ENCODE peak calls at places on chromosomes 6 and 20, in nine cellular contexts. V is dorsolateral prefrontal cortex; Q is neural progenitor cell; S is IMR-90; H is GM23338; B is heart left ventricle; U is CD4-positive, alpha-beta memory T cell; C is WERI-Rb-1; A is Panc1. P is an unnamed sample. For H3K27me3, the result is how much of the 10 kb centered on the place peaks cover.

GRCh38 chr20:62742979-62743776 is 34.5 kb downstream of the NTSR1 start:
- DNase-seq in V (peak), Q (no peak), S (no peak), B (peak), H (no peak), U (no peak), C (peak), A (no peak), P (no peak)

GRCh38 chr6:170007468-170008240 is 256.2 kb downstream of the ERMARD start:
- DNase-seq in B (no peak), A (no peak), H (no peak), C (peak), Q (peak), U (no peak), V (no peak), S (no peak), P (no peak)

GRCh38 chr6:81148726-81149125 is 603.8 kb downstream of the TENT5A start:
- DNase-seq in Q (no peak), C (no peak), V (no peak), A (no peak), B (no peak), U (no peak), H (no peak), S (no peak), P (no peak)

GRCh38 chr6:71309666-71310065 is 21.1 kb downstream of the OGFRL1 start:
- DNase-seq in C (peak), H (no peak), V (no peak), S (no peak), U (no peak), B (no peak), A (no peak), Q (no peak), P (no peak)

GRCh38 chr20:38649275-38649891 is 47.8 kb downstream of the ARHGAP40 start:
- DNase-seq in U (no peak), B (no peak), A (no peak), C (peak), S (no peak), V (no peak), Q (peak), H (peak), P (no peak)

GRCh38 chr20:4102381-4102780 is 87.0 kb upstream of the RNF24 start:
- DNase-seq in S (peak), A (no peak), Q (no peak), H (no peak), C (no peak), B (no peak), V (no peak), U (no peak), P (no peak)

GRCh38 chr6:13452346-13453171 is 34.8 kb downstream of the GFOD1 start:
- DNase-seq in H (no peak), C (no peak), B (no peak), Q (no peak), U (no peak), V (no peak), S (no peak), A (no peak), P (no peak)

GRCh38 chr20:3560162-3560561 is 89.3 kb downstream of the ATRN start:
- DNase-seq in U (no peak), V (no peak), Q (no peak), B (no peak), H (no peak), C (no peak), A (no peak), S (no peak), P (no peak)

GRCh38 chr6:83354747-83355146 is 76.1 kb downstream of the ME1 start:
- DNase-seq in U (no peak), C (no peak), V (no peak), Q (no peak), B (no peak), A (no peak), S (peak), H (no peak), P (no peak)

GRCh38 chr6:12371641-12372146 is 81.5 kb downstream of the EDN1 start:
- DNase-seq in B (no peak), S (peak), V (no peak), A (no peak), Q (no peak), H (no peak), C (no peak), U (no peak), P (no peak)

GRCh38 chr20:48827880-48828733 is at the start of gene PREX1:
- DNase-seq in C (peak), Q (peak), H (peak), V (peak), A (no peak), U (peak), B (peak), S (peak), P (no peak)

GRCh38 chr20:51513545-51513944 is 29.0 kb downstream of the NFATC2 start:
- DNase-seq in A (no peak), Q (no peak), S (no peak), C (no peak), U (no peak), V (no peak), H (no peak), B (no peak), P (no peak)

GRCh38 chr20:16063876-16064275 is 509.4 kb downstream of the KIF16B start:
- DNase-seq in B (no peak), A (no peak), U (no peak), C (no peak), V (no peak), H (no peak), S (no peak), Q (no peak), P (no peak)

GRCh38 chr20:29689411-29690225 is 1567.8 kb upstream of the DEFB115 start:
- DNase-seq in A (no peak), V (no peak), S (no peak), Q (no peak), C (peak), B (peak), H (no peak), U (no peak), P (no peak)

GRCh38 chr20:41575412-41575811 is 42.8 kb downstream of the CHD6 start:
- DNase-seq in A (no peak), H (no peak), Q (no peak), S (no peak), V (no peak), C (no peak), U (no peak), B (no peak), P (no peak)

GRCh38 chr6:142438898-142439297 is 137.1 kb downstream of the ADGRG6 start:
- DNase-seq in S (no peak), V (no peak), H (no peak), Q (no peak), B (no peak), A (no peak), U (no peak), C (no peak), P (no peak)

GRCh38 chr6:32972353-32973143 is 4.2 kb downstream of the BRD2 start:
- DNase-seq in A (no peak), C (peak), Q (peak), S (no peak), H (peak), U (no peak), B (peak), V (no peak), P (no peak)

GRCh38 chr6:85602100-85602499 is 8.4 kb upstream of the SNX14 start:
- DNase-seq in Q (no peak), C (no peak), S (no peak), V (no peak), U (no peak), B (no peak), A (no peak), H (no peak), P (no peak)

GRCh38 chr6:12608016-12608860 is 108.3 kb upstream of the PHACTR1 start:
- DNase-seq in S (peak), B (no peak), V (no peak), Q (no peak), U (no peak), H (no peak), C (no peak), A (no peak), P (no peak)

GRCh38 chr20:62377615-62378085 is 9.3 kb upstream of the RPS21 start:
- DNase-seq in S (no peak), A (no peak), C (no peak), U (no peak), Q (no peak), H (no peak), V (no peak), B (no peak), P (no peak)

GRCh38 chr20:39795401-39796272 is 833.5 kb downstream of the DHX35 start:
- DNase-seq in S (peak), A (no peak), C (no peak), V (no peak), B (no peak), H (no peak), U (no peak), Q (no peak), P (no peak)

GRCh38 chr20:2956480-2956879 is 83.2 kb downstream of the PTPRA start:
- DNase-seq in H (no peak), U (no peak), Q (no peak), C (no peak), B (no peak), V (no peak), A (no peak), S (no peak), P (no peak)

GRCh38 chr6:166736606-166737005 is 109.6 kb upstream of the RPS6KA2 start:
- DNase-seq in S (peak), A (peak), H (no peak), C (no peak), U (no peak), Q (no peak), V (no peak), B (no peak), P (no peak)

DNA sequence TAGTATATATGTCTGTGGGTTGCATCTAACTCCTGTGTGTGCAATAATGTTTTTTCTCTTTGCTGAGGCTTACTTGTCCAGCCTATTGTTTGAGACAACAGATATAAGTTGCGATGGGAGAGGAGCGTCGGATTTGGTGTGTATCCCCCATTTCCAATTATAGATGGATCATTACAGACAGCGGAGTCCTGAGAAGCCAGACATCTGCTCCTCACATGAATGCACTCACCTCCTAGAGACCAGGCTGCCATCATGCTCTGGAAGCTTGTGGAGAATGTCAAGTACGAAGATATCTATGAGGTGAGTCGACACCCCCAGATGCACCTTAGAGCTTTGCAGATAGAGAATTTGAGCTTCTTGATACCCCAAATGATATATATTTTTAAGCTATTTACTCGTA is at the start of gene TFAP2B:
- DNase-seq in B (no peak), U (no peak), S (no peak), C (no peak), H (no peak), V (no peak), Q (no peak), A (no peak), P (no peak)
- H3K27me3 ChIP-seq in B (under half), U (under half), S (half or more), C (under half), H (half or more), V (half or more), Q (half or more), A (under half), P (under half)

GRCh38 chr6:139483082-139483481 is 108.6 kb upstream of the CITED2 start:
- DNase-seq in B (no peak), C (no peak), U (no peak), Q (peak), S (no peak), V (no peak), H (peak), A (no peak), P (no peak)

GRCh38 chr6:139475231-139475630 is 100.8 kb upstream of the CITED2 start:
- DNase-seq in Q (no peak), V (no peak), B (no peak), H (peak), U (no peak), S (no peak), C (no peak), A (no peak), P (no peak)

GRCh38 chr6:139480356-139480833 is 105.9 kb upstream of the CITED2 start:
- DNase-seq in Q (no peak), S (no peak), A (no peak), U (no peak), H (no peak), C (no peak), V (no peak), B (no peak), P (no peak)

GRCh38 chr6:139482184-139482751 is 107.8 kb upstream of the CITED2 start:
- DNase-seq in H (no peak), U (no peak), V (no peak), A (no peak), Q (peak), S (no peak), B (no peak), C (no peak), P (no peak)

DNA sequence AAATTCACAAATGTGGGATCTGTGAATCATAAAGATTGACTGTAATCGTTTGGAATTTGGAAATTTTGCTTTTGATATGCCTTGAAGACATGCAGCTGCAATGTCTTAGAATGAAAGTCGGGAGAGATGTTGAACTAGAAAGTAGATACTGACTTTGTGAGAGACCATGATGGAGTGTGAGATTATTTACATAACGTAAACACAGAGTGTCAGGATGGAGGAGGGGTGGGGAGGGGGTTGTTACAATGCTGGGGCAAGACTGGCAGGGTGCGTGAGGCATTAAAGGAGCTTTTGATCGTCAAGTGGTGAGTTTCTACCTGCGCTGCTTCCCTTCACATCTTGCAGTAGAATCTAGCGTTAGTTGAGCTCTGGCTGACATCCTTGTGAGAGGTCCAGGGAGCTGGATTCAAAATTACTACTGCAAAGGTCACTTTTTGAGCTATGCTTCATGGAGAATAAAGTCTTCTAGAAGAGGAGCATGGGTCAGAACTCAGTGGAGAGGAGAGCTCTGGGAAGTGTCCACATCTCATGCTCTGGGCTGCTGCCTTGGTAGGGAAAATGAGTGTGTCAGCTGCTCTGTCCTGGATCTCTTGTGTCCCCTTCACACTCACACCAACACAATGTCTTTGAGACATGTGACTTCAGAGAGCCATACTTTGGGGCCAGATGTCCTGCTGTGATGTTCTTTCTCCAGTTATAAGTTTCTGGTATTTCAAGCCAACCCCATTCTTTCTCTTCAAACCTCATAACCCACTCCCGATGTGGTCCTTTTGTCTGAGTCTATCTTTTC is 105.2 kb upstream of the CITED2 start:
- DNase-seq in Q (no peak), V (no peak), B (no peak), S (peak), A (no peak), U (no peak), C (no peak), H (no peak), P (no peak)
- H3K27ac ChIP-seq in Q (no peak), V (no peak), B (no peak), S (no peak), A (peak), U (no peak), C (no peak), H (no peak), P (no peak)

DNA sequence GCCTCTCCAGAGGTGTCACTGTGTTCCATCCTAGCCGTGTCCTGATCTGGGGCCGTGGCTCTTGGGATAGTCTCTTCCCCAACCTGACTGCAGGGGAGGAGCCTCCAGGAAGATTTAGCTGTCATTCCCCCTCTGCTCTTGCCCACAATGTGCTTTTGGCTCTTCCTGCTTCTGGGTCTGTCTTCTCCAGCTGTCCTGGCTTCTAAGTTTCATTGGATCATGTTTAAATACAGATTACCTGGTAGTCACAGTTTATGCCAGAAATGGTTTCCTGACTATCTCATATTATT is 139.1 kb downstream of the ZDHHC14 start:
- DNase-seq in H (no peak), U (no peak), A (no peak), C (no peak), B (no peak), V (no peak), S (no peak), Q (no peak), P (no peak)
- H3K27me3 ChIP-seq in H (under half), U (under half), A (under half), C (under half), B (under half), V (under half), S (under half), Q (under half), P (under half)

DNA sequence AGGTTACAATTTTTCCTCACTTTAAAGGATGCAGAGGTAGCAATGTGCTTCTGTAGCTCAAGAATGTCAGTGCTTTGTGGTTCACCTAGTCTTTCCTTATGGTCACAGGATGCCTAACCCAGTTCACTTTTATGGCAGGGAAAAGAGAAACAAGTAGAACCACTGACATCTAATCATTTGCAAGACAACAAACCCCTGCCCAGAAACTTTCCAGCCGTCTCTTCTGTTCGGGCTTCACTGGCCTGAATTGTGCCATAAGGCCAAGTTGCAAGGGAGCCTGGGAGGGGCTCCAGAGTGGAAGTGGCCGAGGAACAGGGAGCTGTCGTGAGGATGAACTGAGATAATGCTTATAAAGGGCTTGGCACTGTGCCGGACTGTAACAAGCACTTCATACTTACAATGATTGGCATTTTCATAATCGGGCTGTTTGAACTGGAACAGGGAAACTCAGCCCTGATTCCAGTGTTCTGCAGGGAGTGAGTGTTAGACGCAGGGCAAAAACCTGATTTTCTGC is 212.6 kb downstream of the BCAS1 start:
- DNase-seq in B (peak), A (no peak), Q (no peak), C (peak), H (peak), U (no peak), S (no peak), V (no peak), P (peak)
- H3K27ac ChIP-seq in B (no peak), A (peak), Q (no peak), C (no peak), H (no peak), U (no peak), S (no peak), V (no peak), P (no peak)

GRCh38 chr6:125193208-125193607 is 39.6 kb downstream of the TPD52L1 start:
- DNase-seq in Q (no peak), V (no peak), U (no peak), S (no peak), H (no peak), C (no peak), B (no peak), A (no peak), P (no peak)
- H3K27me3 ChIP-seq in Q (under half), V (under half), U (under half), S (under half), H (under half), C (under half), B (under half), A (under half), P (under half)

DNA sequence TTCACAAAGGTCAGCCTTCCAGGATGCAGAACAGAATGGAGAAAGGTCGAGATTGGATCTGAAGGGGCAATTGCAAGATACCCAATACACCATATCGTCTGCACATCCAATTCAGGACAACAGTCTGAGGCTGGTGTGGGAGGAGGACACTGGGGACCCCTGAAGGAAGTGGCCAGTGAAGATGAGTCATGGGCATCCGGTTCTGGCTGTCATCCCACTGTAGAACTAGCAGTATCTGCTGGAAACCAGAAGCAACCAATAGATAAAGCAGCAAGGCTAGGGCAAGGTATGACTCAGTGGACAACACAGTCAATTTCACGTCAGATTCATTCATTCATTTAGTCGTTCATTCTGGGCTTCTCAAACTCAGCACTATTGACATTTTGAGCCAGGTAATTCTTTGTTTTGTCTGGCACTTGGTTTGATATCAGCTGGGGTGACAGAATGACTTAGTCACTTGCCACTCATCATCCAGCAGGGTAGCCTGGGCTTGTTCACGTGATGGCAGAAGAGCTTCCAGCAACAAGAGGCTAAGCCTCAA is 30.3 kb upstream of the SHLD1 start:
- DNase-seq in S (peak), B (no peak), A (peak), U (no peak), C (no peak), H (no peak), Q (no peak), V (no peak), P (no peak)
- H3K27ac ChIP-seq in S (no peak), B (no peak), A (no peak), U (no peak), C (no peak), H (no peak), Q (no peak), V (no peak), P (no peak)

DNA sequence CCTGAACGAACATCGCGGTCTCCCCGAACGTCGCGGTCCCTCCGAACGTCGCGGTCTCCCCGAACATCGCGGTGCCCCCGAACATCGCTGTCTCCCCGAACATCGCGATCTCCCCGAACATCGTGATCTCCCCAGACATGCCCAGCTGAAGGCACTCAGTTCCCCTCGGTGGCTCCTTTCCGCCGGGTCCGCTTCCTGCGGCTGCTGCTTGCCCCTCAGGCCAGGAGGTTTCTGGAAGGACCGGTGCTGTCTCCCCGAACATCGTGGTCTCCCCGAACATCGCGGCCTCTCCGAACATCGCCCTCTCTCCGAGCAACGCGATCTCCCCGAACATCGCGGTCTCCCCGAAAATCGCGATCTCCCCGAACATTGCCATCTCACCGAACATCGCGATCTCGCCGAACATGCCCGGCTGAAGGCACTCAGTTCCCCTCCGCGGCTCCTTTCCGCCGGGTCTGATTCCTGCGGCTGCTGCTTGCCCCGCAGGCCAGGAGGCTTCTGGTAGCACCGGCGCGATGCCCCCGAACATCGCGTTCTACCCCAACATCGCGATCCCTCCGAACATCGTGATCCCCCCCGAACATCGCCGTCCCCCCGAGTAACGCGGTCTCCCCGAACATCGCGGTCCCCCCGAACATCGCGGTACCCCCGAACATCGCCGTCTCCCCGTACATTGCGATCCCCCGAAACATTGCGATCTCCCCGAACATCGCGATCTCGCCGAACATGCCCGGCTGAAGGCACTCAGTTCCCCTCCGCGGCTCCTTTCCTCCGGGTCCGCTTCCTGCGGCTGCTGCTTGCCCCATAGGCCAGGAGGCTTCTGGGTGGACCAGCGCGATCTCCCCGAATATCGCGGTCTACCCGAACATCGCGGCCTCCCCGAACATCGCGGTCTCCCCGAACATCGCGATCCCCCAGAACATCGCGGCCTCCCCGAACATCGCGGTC is 774 bp downstream of the ULBP1 start:
- DNase-seq in H (no peak), V (no peak), U (no peak), B (no peak), C (no peak), S (peak), A (no peak), Q (peak), P (peak)
- H3K27me3 ChIP-seq in H (half or more), V (half or more), U (under half), B (under half), C (under half), S (half or more), A (under half), Q (half or more), P (under half)

GRCh38 chr6:42904467-42904866 is 11.4 kb upstream of the PTCRA start:
- DNase-seq in A (no peak), U (no peak), S (no peak), Q (no peak), C (no peak), V (no peak), H (no peak), B (no peak), P (no peak)
- H3K27ac ChIP-seq in A (no peak), U (no peak), S (no peak), Q (no peak), C (no peak), V (no peak), H (no peak), B (no peak), P (no peak)